ENCODE peak calls at places on chromosomes 3 and 15, in five cellular contexts. One of them, this sample, is unnamed.
A peak's percentile ranks its signal among the peaks of the same experiment; 100 is the strongest.

GRCh38 chr15:47603026-47603425 is 114.3 kb upstream of the SEMA6D start:
- ATAC-seq in B cell: no peak
- ATAC-seq in left lung: no peak
- ATAC-seq in gastroesophageal sphincter: no peak
- ATAC-seq in activated CD8-positive, alpha-beta T cell treated with anti-CD3 and anti-CD28 coated beads for 36 hours: no peak
- ATAC-seq in this sample: no peak

GRCh38 chr15:89077750-89078149 is 10.5 kb upstream of the ABHD2 start:
- ATAC-seq in left lung: no peak
- ATAC-seq in activated CD8-positive, alpha-beta T cell treated with anti-CD3 and anti-CD28 coated beads for 36 hours: peak; percentile 83
- ATAC-seq in B cell: no peak
- ATAC-seq in gastroesophageal sphincter: no peak
- ATAC-seq in this sample: peak; percentile 53

GRCh38 chr3:122786067-122786466 is 7.6 kb downstream of the HSPBAP1 start:
- ATAC-seq in left lung: peak; percentile 24
- ATAC-seq in activated CD8-positive, alpha-beta T cell treated with anti-CD3 and anti-CD28 coated beads for 36 hours: peak; percentile 65
- ATAC-seq in B cell: no peak
- ATAC-seq in gastroesophageal sphincter: no peak
- ATAC-seq in this sample: no peak

GRCh38 chr15:93247466-93248121 is 158.6 kb upstream of the RGMA start:
- ATAC-seq in left lung: peak; percentile 22
- ATAC-seq in B cell: no peak
- ATAC-seq in activated CD8-positive, alpha-beta T cell treated with anti-CD3 and anti-CD28 coated beads for 36 hours: no peak
- ATAC-seq in gastroesophageal sphincter: no peak
- ATAC-seq in this sample: no peak

GRCh38 chr3:12518266-12519028 is 26.9 kb downstream of the MKRN2OS start:
- ATAC-seq in B cell: no peak
- ATAC-seq in left lung: peak; percentile 84
- ATAC-seq in gastroesophageal sphincter: no peak
- ATAC-seq in activated CD8-positive, alpha-beta T cell treated with anti-CD3 and anti-CD28 coated beads for 36 hours: no peak
- ATAC-seq in this sample: no peak

GRCh38 chr3:147392083-147392916 is 14.0 kb downstream of the ZIC4 start:
- ATAC-seq in activated CD8-positive, alpha-beta T cell treated with anti-CD3 and anti-CD28 coated beads for 36 hours: no peak
- ATAC-seq in B cell: no peak
- ATAC-seq in left lung: no peak
- ATAC-seq in gastroesophageal sphincter: peak; percentile 20
- ATAC-seq in this sample: peak; percentile 18

GRCh38 chr3:120767106-120767505 is 24.6 kb downstream of the GTF2E1 start:
- ATAC-seq in B cell: no peak
- ATAC-seq in activated CD8-positive, alpha-beta T cell treated with anti-CD3 and anti-CD28 coated beads for 36 hours: no peak
- ATAC-seq in left lung: no peak
- ATAC-seq in gastroesophageal sphincter: no peak
- ATAC-seq in this sample: no peak

GRCh38 chr3:126300001-126300760 is 57.0 kb downstream of the KLF15 start:
- ATAC-seq in left lung: peak; percentile 12
- ATAC-seq in B cell: no peak
- ATAC-seq in gastroesophageal sphincter: peak; percentile 17
- ATAC-seq in activated CD8-positive, alpha-beta T cell treated with anti-CD3 and anti-CD28 coated beads for 36 hours: no peak
- ATAC-seq in this sample: no peak

GRCh38 chr15:78170848-78171773 is 21.9 kb downstream of the IDH3A start:
- ATAC-seq in gastroesophageal sphincter: no peak
- ATAC-seq in B cell: peak; percentile 72
- ATAC-seq in activated CD8-positive, alpha-beta T cell treated with anti-CD3 and anti-CD28 coated beads for 36 hours: no peak
- ATAC-seq in left lung: peak; percentile 15
- ATAC-seq in this sample: no peak

GRCh38 chr15:68313501-68314390 is 36.2 kb downstream of the FEM1B start:
- ATAC-seq in gastroesophageal sphincter: no peak
- ATAC-seq in activated CD8-positive, alpha-beta T cell treated with anti-CD3 and anti-CD28 coated beads for 36 hours: no peak
- ATAC-seq in left lung: no peak
- ATAC-seq in B cell: no peak
- ATAC-seq in this sample: no peak

GRCh38 chr3:17158941-17159682 is 274.4 kb downstream of the PLCL2 start:
- ATAC-seq in B cell: no peak
- ATAC-seq in gastroesophageal sphincter: no peak
- ATAC-seq in left lung: no peak
- ATAC-seq in activated CD8-positive, alpha-beta T cell treated with anti-CD3 and anti-CD28 coated beads for 36 hours: peak; percentile 88
- ATAC-seq in this sample: no peak

GRCh38 chr3:126102530-126102951 is 18.6 kb upstream of the SLC41A3 start:
- ATAC-seq in activated CD8-positive, alpha-beta T cell treated with anti-CD3 and anti-CD28 coated beads for 36 hours: no peak
- ATAC-seq in left lung: no peak
- ATAC-seq in B cell: no peak
- ATAC-seq in gastroesophageal sphincter: peak; percentile 81
- ATAC-seq in this sample: no peak

GRCh38 chr3:177807150-177807875 is 610.0 kb upstream of the TBL1XR1 start:
- ATAC-seq in left lung: peak; percentile 52
- ATAC-seq in B cell: no peak
- ATAC-seq in activated CD8-positive, alpha-beta T cell treated with anti-CD3 and anti-CD28 coated beads for 36 hours: no peak
- ATAC-seq in gastroesophageal sphincter: no peak
- ATAC-seq in this sample: no peak

GRCh38 chr3:100057716-100058575 is 56.4 kb downstream of the FILIP1L start:
- ATAC-seq in activated CD8-positive, alpha-beta T cell treated with anti-CD3 and anti-CD28 coated beads for 36 hours: no peak
- ATAC-seq in left lung: no peak
- ATAC-seq in gastroesophageal sphincter: no peak
- ATAC-seq in B cell: no peak
- ATAC-seq in this sample: peak; percentile 60

GRCh38 chr15:58627706-58628105 is 121.8 kb downstream of the ADAM10 start:
- ATAC-seq in activated CD8-positive, alpha-beta T cell treated with anti-CD3 and anti-CD28 coated beads for 36 hours: no peak
- ATAC-seq in left lung: no peak
- ATAC-seq in B cell: no peak
- ATAC-seq in gastroesophageal sphincter: no peak
- ATAC-seq in this sample: no peak

GRCh38 chr3:33523093-33523667 is 83.0 kb upstream of the UBP1 start:
- ATAC-seq in left lung: no peak
- ATAC-seq in gastroesophageal sphincter: no peak
- ATAC-seq in B cell: no peak
- ATAC-seq in activated CD8-positive, alpha-beta T cell treated with anti-CD3 and anti-CD28 coated beads for 36 hours: no peak
- ATAC-seq in this sample: no peak

GRCh38 chr3:45064512-45065372 is 38.6 kb downstream of the CLEC3B start:
- ATAC-seq in B cell: no peak
- ATAC-seq in activated CD8-positive, alpha-beta T cell treated with anti-CD3 and anti-CD28 coated beads for 36 hours: peak; percentile 83
- ATAC-seq in left lung: peak; percentile 75
- ATAC-seq in gastroesophageal sphincter: peak; percentile 60
- ATAC-seq in this sample: no peak

GRCh38 chr15:31222769-31223345 is 103.8 kb upstream of the KLF13 start:
- ATAC-seq in B cell: no peak
- ATAC-seq in gastroesophageal sphincter: no peak
- ATAC-seq in left lung: peak; percentile 59
- ATAC-seq in activated CD8-positive, alpha-beta T cell treated with anti-CD3 and anti-CD28 coated beads for 36 hours: no peak
- ATAC-seq in this sample: peak; percentile 7

GRCh38 chr3:536417-536813 is 339.9 kb downstream of the CHL1 start:
- ATAC-seq in B cell: no peak
- ATAC-seq in left lung: peak; percentile 23
- ATAC-seq in activated CD8-positive, alpha-beta T cell treated with anti-CD3 and anti-CD28 coated beads for 36 hours: no peak
- ATAC-seq in gastroesophageal sphincter: no peak
- ATAC-seq in this sample: no peak

GRCh38 chr15:65072027-65072426 is 4.2 kb upstream of the RASL12 start:
- ATAC-seq in B cell: no peak
- ATAC-seq in left lung: no peak
- ATAC-seq in gastroesophageal sphincter: no peak
- ATAC-seq in activated CD8-positive, alpha-beta T cell treated with anti-CD3 and anti-CD28 coated beads for 36 hours: no peak
- ATAC-seq in this sample: no peak

GRCh38 chr3:8777201-8777977 is 8.0 kb upstream of the OXTR start:
- ATAC-seq in left lung: no peak
- ATAC-seq in gastroesophageal sphincter: no peak
- ATAC-seq in B cell: no peak
- ATAC-seq in activated CD8-positive, alpha-beta T cell treated with anti-CD3 and anti-CD28 coated beads for 36 hours: no peak
- ATAC-seq in this sample: no peak

GRCh38 chr15:94312946-94313345 is 81.6 kb downstream of the MCTP2 start:
- ATAC-seq in gastroesophageal sphincter: no peak
- ATAC-seq in left lung: no peak
- ATAC-seq in B cell: no peak
- ATAC-seq in activated CD8-positive, alpha-beta T cell treated with anti-CD3 and anti-CD28 coated beads for 36 hours: no peak
- ATAC-seq in this sample: no peak

GRCh38 chr3:50604628-50605588 is 6.7 kb downstream of the CISH start:
- ATAC-seq in left lung: no peak
- ATAC-seq in activated CD8-positive, alpha-beta T cell treated with anti-CD3 and anti-CD28 coated beads for 36 hours: no peak
- ATAC-seq in B cell: peak; percentile 50
- ATAC-seq in gastroesophageal sphincter: no peak
- ATAC-seq in this sample: peak; percentile 1

GRCh38 chr3:119778176-119778575 is 3.7 kb upstream of the NR1I2 start:
- ATAC-seq in left lung: no peak
- ATAC-seq in activated CD8-positive, alpha-beta T cell treated with anti-CD3 and anti-CD28 coated beads for 36 hours: no peak
- ATAC-seq in B cell: no peak
- ATAC-seq in gastroesophageal sphincter: no peak
- ATAC-seq in this sample: no peak

This sample was measured in esophagus mucosa.